ENCODE peak calls at places on chromosomes 7 and 10, in five cellular contexts. L is tibial nerve; J is CD4-positive, alpha-beta memory T cell; H is sigmoid colon; C is right cardiac atrium. V is an unnamed sample.

GRCh38 chr7:96521068-96521629 is 188.5 kb downstream of the SEM1 start:
- DNase-seq in H (no peak), L (no peak), C (no peak), J (no peak), V (no peak)

GRCh38 chr10:28952523-28952922 is 275.2 kb downstream of the BAMBI start:
- DNase-seq in L (no peak), H (no peak), J (no peak), C (no peak), V (no peak)

GRCh38 chr7:29569648-29570047 is 6.0 kb downstream of the PRR15 start:
- DNase-seq in L (no peak), J (no peak), H (no peak), C (no peak), V (no peak)

GRCh38 chr7:28973591-28973990 is 15.5 kb upstream of the TRIL start:
- DNase-seq in C (no peak), H (no peak), L (no peak), J (no peak), V (no peak)

GRCh38 chr10:114265392-114266053 is 26.5 kb downstream of the VWA2 start:
- DNase-seq in H (peak; percentile 72), L (peak; percentile 42), J (no peak), C (no peak), V (peak; percentile 21)

GRCh38 chr7:139753079-139753692 is 24.6 kb downstream of the HIPK2 start:
- DNase-seq in H (no peak), C (no peak), L (no peak), J (no peak), V (no peak)

GRCh38 chr7:82705831-82706230 is 262.3 kb upstream of the CACNA2D1 start:
- DNase-seq in H (no peak), L (no peak), J (no peak), C (no peak), V (no peak)

GRCh38 chr10:78292987-78293865 is 259.6 kb downstream of the RPS24 start:
- DNase-seq in C (no peak), H (no peak), L (no peak), J (no peak), V (no peak)

GRCh38 chr10:31912898-31913847 is 15.5 kb downstream of the ARHGAP12 start:
- DNase-seq in J (no peak), L (no peak), C (peak; percentile 61), H (no peak), V (no peak)

GRCh38 chr10:72847681-72848080 is 45.9 kb upstream of the OIT3 start:
- DNase-seq in C (no peak), L (no peak), J (no peak), H (no peak), V (no peak)

GRCh38 chr7:121081327-121081936 is 92.9 kb downstream of the CPED1 start:
- DNase-seq in J (no peak), H (no peak), C (no peak), L (peak; percentile 30), V (no peak)

GRCh38 chr7:47724335-47724982 is 142.5 kb upstream of the TNS3 start:
- DNase-seq in L (no peak), H (no peak), C (no peak), J (no peak), V (no peak)

GRCh38 chr10:5488272-5489161 is 10.9 kb downstream of the CALML5 start:
- DNase-seq in L (no peak), C (no peak), J (no peak), H (peak; percentile 56), V (no peak)

GRCh38 chr10:79404231-79404609 is 41.2 kb downstream of the ZCCHC24 start:
- DNase-seq in H (peak; percentile 95), J (no peak), L (peak; percentile 78), C (peak; percentile 87), V (peak; percentile 69)

GRCh38 chr10:37975407-37975991 is 948 bp downstream of the ZNF25 start:
- DNase-seq in C (no peak), L (peak; percentile 7), H (no peak), J (no peak), V (peak; percentile 25)

GRCh38 chr7:10696064-10696463 is 277.6 kb upstream of the PHF14 start:
- DNase-seq in L (no peak), H (no peak), J (no peak), C (no peak), V (no peak)

GRCh38 chr7:135710417-135711138 is 17.4 kb downstream of the SLC13A4 start:
- DNase-seq in C (no peak), H (no peak), J (no peak), L (no peak), V (no peak)

GRCh38 chr10:46018453-46019169 is 11.8 kb downstream of the NCOA4 start:
- DNase-seq in H (no peak), L (no peak), C (no peak), J (no peak), V (no peak)

GRCh38 chr7:25014735-25015134 is 34.8 kb upstream of the OSBPL3 start:
- DNase-seq in L (no peak), J (no peak), H (no peak), C (no peak), V (no peak)

GRCh38 chr10:79905322-79906314 is 43.3 kb downstream of the SFTPD start:
- DNase-seq in H (no peak), C (no peak), L (no peak), J (no peak), V (no peak)

GRCh38 chr7:33614357-33615132 is 290.8 kb upstream of the BMPER start:
- DNase-seq in H (no peak), L (no peak), J (no peak), C (no peak), V (no peak)
- H3K9me3 ChIP-seq in H (no peaks in the 10 kb centered on the region), L (no peaks in the 10 kb centered on the region), J (no peaks in the 10 kb centered on the region), C (no peaks in the 10 kb centered on the region), V (no peaks in the 10 kb centered on the region)

DNA sequence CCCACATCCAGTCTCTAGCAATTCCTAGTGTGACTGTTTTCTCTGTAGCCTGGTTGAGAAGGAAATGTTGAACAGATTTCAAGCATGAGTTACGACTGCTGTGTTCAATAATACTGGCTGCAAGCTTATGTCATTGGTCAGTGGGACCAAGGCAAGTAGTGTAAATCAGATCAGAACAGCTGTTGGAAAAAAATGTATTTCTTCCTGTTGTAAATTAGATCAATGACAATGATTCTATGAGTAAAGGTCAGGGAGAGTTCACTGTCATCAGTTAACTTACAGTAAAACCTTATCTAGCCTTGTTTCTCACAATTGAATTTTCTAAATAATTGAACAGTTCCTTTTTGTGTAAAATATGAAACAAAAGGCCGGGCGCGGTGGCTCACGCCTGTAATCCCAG is 6.7 kb downstream of the OTUD1 start:
- DNase-seq in J (no peak), C (no peak), L (no peak), H (no peak), V (no peak)
- H3K4me3 ChIP-seq in J (no peak overlapping the region), C (no peak overlapping the region), L (no peak overlapping the region), H (no peak overlapping the region), V (no peak overlapping the region)

DNA sequence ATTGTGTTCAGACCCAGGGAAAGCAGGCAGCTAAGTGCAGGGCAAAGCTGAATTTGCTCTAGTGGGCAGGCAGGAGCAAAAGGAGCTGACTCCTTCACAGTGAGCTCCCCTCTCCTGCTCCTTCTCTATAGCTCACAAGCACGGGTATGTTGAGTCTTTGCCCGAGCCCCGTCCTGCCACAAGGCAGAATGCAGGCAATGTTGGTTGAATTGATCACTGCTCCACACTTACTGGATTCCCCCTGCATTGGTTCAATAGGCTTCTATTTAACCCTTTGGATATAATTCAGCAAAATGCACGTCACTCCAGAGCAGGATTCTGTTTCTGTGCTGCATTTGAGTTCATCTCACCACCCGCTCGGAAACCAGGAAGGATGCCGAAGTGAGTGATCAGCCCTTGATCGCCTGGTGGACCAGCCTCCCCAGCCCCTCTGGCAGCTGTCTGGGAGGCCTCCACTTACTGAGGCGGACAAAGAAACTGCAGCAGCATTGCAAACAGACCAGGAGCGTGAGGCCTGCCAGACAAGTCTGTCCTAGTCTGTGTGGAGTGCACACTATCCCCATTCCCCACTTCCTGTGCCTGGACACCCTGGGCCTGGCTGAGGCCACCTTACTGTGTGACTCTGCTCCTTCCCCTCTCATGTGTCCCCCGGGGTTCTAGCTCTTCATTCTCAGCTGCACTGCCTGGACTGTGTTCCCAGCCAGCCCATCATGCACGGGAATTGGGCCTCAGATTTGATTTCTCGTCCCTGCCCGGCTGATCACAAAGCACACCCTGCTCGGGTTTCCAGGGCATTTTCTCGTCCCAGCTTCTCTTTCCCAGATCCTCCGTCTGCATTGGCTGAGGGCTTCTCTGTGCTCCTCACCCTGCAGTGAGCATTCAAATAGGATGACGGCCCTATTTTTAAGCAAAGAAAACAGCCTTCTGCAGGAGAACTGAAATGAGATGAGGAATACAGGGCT is 16.5 kb upstream of the C10orf90 start:
- DNase-seq in C (no peak), L (no peak), J (no peak), H (no peak), V (no peak)
- H3K27ac ChIP-seq in C (no peak overlapping the region), L (no peak overlapping the region), J (no peak overlapping the region), H (no peak overlapping the region), V (no peak overlapping the region)

GRCh38 chr10:130713731-130714130 is 577.5 kb downstream of the GLRX3 start:
- DNase-seq in J (no peak), H (no peak), L (no peak), C (no peak), V (no peak)
- H3K9me3 ChIP-seq in J (no peaks in the 10 kb centered on the region), H (no peaks in the 10 kb centered on the region), L (no peaks in the 10 kb centered on the region), C (no peaks in the 10 kb centered on the region), V (no peaks in the 10 kb centered on the region)

GRCh38 chr7:80918406-80918805 is 445 bp downstream of the SEMA3C start:
- DNase-seq in L (no peak), H (no peak), J (no peak), C (no peak), V (peak; percentile 22)
- H3K4me3 ChIP-seq in L (peak overlapping the region; percentile 73), H (peak overlapping the region; percentile 66), J (no peak overlapping the region), C (peak overlapping the region; percentile 94), V (peak overlapping the region; percentile 58)

GRCh38 chr10:35909291-35909690 is 267.2 kb upstream of the FZD8 start:
- DNase-seq in J (no peak), L (no peak), H (no peak), C (no peak), V (no peak)
- H3K27ac ChIP-seq in J (no peak overlapping the region), L (no peak overlapping the region), H (no peak overlapping the region), C (no peak overlapping the region), V (no peak overlapping the region)

GRCh38 chr7:56493196-56493595 is 377.0 kb upstream of the NUPR2 start:
- DNase-seq in L (no peak), C (no peak), J (no peak), H (no peak), V (no peak)

GRCh38 chr7:56491636-56492425 is 375.6 kb upstream of the NUPR2 start:
- DNase-seq in C (no peak), L (no peak), H (no peak), J (no peak), V (no peak)

GRCh38 chr7:56495165-56495564 is 378.9 kb upstream of the NUPR2 start:
- DNase-seq in L (no peak), J (no peak), C (no peak), H (no peak), V (no peak)

DNA sequence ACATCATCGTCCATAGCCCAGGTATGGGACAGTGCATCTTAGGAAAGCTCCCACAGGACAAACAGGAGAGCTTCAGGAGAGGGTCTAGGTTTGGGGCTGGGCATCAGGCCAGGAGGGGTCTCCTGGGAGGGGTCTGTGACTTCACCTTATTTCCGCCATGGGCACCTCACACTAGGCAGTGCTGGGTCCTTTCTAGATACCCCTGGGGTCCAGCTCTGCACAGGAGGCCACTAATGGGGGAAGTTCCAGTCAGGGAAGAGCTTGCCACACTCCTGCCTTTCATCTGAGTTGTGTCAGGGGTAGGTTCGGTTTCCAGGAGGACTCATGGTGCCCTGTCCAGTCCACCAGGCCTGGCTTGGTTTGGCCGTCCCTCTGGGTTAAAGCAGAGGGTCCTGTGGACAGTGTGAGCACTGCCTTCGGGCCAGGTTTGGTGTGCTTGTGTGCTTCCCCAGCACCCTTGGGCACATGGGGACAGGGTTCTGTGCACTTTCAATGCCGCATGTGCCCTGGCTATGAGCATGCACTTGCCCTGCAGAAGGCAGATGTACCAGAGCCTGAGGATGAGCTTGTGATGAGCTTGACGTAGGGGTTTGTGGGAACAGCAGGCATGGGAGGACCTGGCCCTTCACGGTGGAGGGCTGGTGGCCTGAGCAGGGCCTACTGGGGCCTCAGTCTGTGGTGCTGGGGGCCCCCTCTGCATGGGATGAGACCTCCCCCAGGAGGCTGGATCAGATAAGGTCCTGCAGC is 377.7 kb upstream of the NUPR2 start:
- DNase-seq in L (no peak), J (no peak), H (no peak), C (no peak), V (no peak)
- H3K9me3 ChIP-seq in L (no peaks in the 10 kb centered on the region), J (peaks cover 10% of the 10 kb centered on the region), H (peaks cover 30% of the 10 kb centered on the region), C (peaks cover 9% of the 10 kb centered on the region), V (no peaks in the 10 kb centered on the region)